ENCODE peak calls at places on chromosome 7, in ten cellular contexts. O, D, I, N, Y, M, F, H, X and Z are unnamed samples.
A peak's percentile ranks its signal among the peaks of the same experiment; 100 is the strongest.

GRCh38 chr7:34061175-34061574 is 155.8 kb downstream of the BMPER start:
- DNase-seq in X (no peak), N (no peak), O (peak; percentile 93), I (no peak), D (no peak), Y (no peak), H (no peak), M (no peak), F (no peak), Z (no peak)

GRCh38 chr7:95630702-95631458 is 34.6 kb upstream of the PDK4 start:
- DNase-seq in D (no peak), I (no peak), H (no peak), O (no peak), N (no peak), Y (no peak), F (no peak), M (no peak), X (peak; percentile 61), Z (no peak)

GRCh38 chr7:87414400-87415188 is 60.9 kb downstream of the ABCB4 start:
- DNase-seq in Y (no peak), H (no peak), N (no peak), F (no peak), O (peak; percentile 72), X (no peak), D (no peak), M (no peak), I (no peak), Z (no peak)

GRCh38 chr7:127393370-127394058 is 1.0 kb upstream of the ZNF800 start:
- DNase-seq in X (peak; percentile 6), H (peak; percentile 27), O (no peak), N (peak; percentile 28), D (peak; percentile 78), M (no peak), Y (no peak), F (no peak), I (peak; percentile 68), Z (peak; percentile 12)

GRCh38 chr7:157906583-157906982 is 569.8 kb downstream of the DNAJB6 start:
- DNase-seq in O (no peak), X (no peak), F (no peak), Y (no peak), M (no peak), D (no peak), I (peak; percentile 20), H (no peak), N (no peak), Z (no peak)

GRCh38 chr7:126791306-126791705 is 461.4 kb downstream of the GRM8 start:
- DNase-seq in X (no peak), Y (no peak), M (no peak), I (no peak), O (no peak), N (no peak), H (no peak), F (no peak), D (no peak), Z (no peak)

GRCh38 chr7:30924624-30925023 is 13.0 kb downstream of the AQP1 start:
- DNase-seq in I (no peak), N (no peak), Y (peak; percentile 4), F (no peak), X (no peak), D (no peak), H (no peak), O (no peak), M (no peak), Z (no peak)

GRCh38 chr7:50533849-50534248 is 31.4 kb downstream of the DDC start:
- DNase-seq in I (no peak), X (no peak), D (no peak), O (no peak), Y (peak; percentile 46), H (peak; percentile 47), N (no peak), M (no peak), F (no peak), Z (no peak)

GRCh38 chr7:50632561-50633413 is 67.6 kb upstream of the DDC start:
- DNase-seq in O (peak; percentile 50), N (no peak), Y (peak; percentile 59), X (no peak), I (no peak), H (peak; percentile 61), M (peak; percentile 62), D (no peak), F (no peak), Z (peak; percentile 55)

GRCh38 chr7:129788993-129789392 is 163.8 kb downstream of the UBE2H start:
- DNase-seq in D (no peak), H (no peak), O (no peak), I (no peak), F (no peak), Y (no peak), X (no peak), N (no peak), M (no peak), Z (no peak)
- TF ChIP-seq CTCF in D (no peak), H (no peak), O (no peak), I (no peak), F (no peak), Y (no peak), X (no peak), N (no peak), M (no peak), Z (no peak)

DNA sequence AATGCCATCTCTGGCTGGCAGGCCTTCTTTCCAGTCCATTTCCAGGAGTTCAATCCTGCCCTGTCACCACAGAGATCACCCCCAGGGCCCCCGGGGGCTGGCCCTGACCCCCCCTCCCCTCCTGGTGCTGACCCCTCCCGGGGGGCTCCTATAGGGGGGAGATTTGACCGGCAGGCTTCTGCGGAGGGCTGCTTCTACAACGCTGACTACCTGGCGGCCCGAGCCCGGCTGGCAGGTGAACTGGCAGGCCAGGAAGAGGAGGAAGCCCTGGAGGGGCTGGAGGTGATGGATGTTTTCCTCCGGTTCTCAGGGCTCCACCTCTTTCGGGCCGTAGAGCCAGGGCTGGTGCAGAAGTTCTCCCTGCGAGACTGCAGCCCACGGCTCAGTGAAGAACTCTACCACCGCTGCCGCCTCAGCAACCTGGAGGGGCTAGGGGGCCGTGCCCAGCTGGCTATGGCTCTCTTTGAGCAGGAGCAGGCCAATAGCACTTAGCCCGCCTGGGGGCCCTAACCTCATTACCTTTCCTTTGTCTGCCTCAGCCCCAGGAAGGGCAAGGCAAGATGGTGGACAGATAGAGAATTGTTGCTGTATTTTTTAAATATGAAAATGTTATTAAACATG is 6.0 kb downstream of the CHPF2 start:
- DNase-seq in X (no peak), I (peak; percentile 60), N (no peak), H (no peak), O (no peak), Y (no peak), M (no peak), D (no peak), F (no peak), Z (no peak)
- H3K36me3 ChIP-seq in X (peaks cover 2% of the 10 kb centered on the region), I (no peaks in the 10 kb centered on the region), N (no peaks in the 10 kb centered on the region), H (no peaks in the 10 kb centered on the region), O (peaks cover 80% of the 10 kb centered on the region), Y (no peaks in the 10 kb centered on the region), M (peaks cover 42% of the 10 kb centered on the region), D (peaks cover 53% of the 10 kb centered on the region), F (no peaks in the 10 kb centered on the region), Z (peaks cover 78% of the 10 kb centered on the region)

DNA sequence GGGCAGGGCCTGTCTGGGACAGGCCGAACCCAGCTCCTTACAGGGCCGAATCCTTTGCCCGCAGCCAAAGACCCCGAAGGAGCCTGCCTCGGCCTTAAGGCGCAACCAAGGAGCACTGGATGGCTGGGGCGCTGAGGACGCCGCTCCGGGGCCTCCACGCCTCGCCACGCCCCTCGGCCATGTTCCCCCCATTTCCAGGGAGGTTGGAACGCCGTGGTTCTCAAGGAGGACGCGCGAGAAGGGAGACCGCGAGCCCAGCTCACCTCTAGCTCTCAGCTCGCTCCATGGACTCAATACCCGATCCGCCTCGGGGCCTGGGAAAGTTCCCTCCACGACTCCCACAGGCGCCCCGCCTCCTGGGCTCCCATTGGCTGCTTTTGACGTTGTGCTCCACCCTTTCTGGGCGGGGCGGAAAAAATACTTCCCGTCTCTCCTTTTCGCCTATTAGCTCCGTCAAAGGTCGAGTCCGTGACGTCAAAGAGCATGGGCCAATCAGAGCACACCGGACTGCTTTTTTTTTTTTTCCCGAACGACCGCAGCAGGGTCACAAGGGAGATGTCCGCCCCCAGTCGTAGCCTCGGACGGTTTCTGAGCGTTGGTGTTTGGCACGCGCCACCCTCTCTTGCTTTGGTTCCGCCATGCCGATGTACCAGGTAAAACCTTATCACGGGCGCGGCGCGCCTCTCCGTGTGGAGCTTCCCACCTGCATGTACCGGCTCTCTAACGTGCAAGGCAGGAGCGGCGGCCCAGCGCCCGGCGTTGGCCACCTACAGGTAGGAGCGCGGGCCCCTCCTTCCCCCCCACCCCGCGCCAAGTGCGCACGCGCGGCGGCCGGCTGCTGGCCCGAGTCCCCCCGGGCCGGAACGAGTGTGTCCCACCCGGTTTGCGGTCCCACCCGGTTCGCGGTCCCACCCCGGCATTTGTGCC is 305.7 kb downstream of the TYW1 start:
- DNase-seq in O (peak; percentile 99), H (peak; percentile 100), M (peak; percentile 99), N (peak; percentile 99), D (peak; percentile 99), X (peak; percentile 99), Y (peak; percentile 99), I (peak; percentile 100), F (peak; percentile 100), Z (peak; percentile 99)
- TF ChIP-seq POLR2A in O (peak; percentile 94), H (peak; percentile 90), M (peak; percentile 99), N (peak; percentile 62), D (no peak), X (peak; percentile 72), Y (peak; percentile 88), I (peak; percentile 26), F (peak; percentile 65), Z (peak; percentile 58)

GRCh38 chr7:47485640-47486435 is 96.1 kb downstream of the TNS3 start:
- DNase-seq in M (no peak), F (no peak), O (peak; percentile 45), I (no peak), Y (peak; percentile 68), H (peak; percentile 96), X (no peak), N (no peak), D (no peak), Z (no peak)

GRCh38 chr7:47484457-47484856 is 97.5 kb downstream of the TNS3 start:
- DNase-seq in I (no peak), F (no peak), O (no peak), M (no peak), H (no peak), X (no peak), N (no peak), Y (no peak), D (no peak), Z (no peak)

GRCh38 chr7:47484923-47485639 is 96.8 kb downstream of the TNS3 start:
- DNase-seq in F (no peak), O (no peak), I (no peak), H (no peak), D (no peak), N (no peak), X (no peak), Y (no peak), M (no peak), Z (no peak)

GRCh38 chr7:47482013-47482761 is 99.7 kb downstream of the TNS3 start:
- DNase-seq in D (no peak), F (no peak), N (peak; percentile 50), I (no peak), O (peak; percentile 98), M (peak; percentile 45), Y (no peak), H (peak; percentile 80), X (no peak), Z (peak; percentile 86)

DNA sequence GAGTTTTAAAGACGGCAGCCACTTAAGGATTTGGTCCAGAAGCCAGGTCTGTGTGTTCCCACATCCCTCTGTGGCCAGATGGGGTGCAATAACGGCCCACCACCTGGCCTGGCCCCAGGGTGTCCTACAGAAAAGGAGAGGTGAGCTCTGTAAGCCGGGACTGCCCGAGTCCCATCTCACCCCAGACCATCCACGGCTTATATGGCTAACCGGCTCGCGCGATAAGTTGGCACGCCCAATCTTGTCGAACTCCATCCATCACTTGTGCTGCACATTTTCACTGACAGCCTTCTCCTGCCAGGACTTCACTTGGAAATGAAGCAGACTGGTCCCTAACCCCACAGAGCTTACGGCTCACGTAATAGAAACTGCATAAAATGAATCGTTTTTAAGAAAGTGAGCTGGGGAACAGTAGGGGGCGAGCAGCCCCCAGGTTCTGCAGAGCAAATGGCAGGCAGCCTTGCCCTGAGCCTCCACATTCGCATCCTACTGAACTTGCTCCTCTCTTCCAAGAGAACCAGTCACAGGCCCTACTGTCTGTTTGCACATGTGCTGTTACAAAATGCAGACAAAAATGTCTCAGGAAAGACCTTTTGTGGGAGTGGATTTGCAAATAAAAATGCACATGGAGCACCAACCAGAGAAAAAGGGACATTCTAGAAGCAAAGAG is 98.2 kb downstream of the TNS3 start:
- DNase-seq in X (no peak), Y (no peak), I (no peak), H (no peak), F (no peak), N (no peak), M (no peak), D (no peak), O (peak; percentile 38), Z (no peak)
- TF ChIP-seq CTCF in X (no peak), Y (no peak), I (no peak), H (no peak), F (no peak), N (peak; percentile 8), M (no peak), D (no peak), O (peak; percentile 33), Z (no peak)